ENCODE peak calls at places on chromosome 10, in nine cellular contexts. P is mammary epithelial cell; R is mucosa of descending colon; F is posterior cingulate gyrus; S is neuronal stem cell; E is psoas muscle; Q is neural progenitor cell; Y is activated naive CD4-positive, alpha-beta T cell treated with Interleukin-2 at 50 U/mL for 16 hours; I is fibroblast of the aortic adventitia. V is an unnamed sample.

GRCh38 chr10:73857446-73857845 is 16.9 kb downstream of the CAMK2G start:
- DNase-seq in P (peak), R (no peak), F (no peak), S (no peak), E (no peak), Q (no peak), Y (peak), I (no peak), V (no peak)

GRCh38 chr10:123885406-123886164 is 6.0 kb downstream of the CPXM2 start:
- DNase-seq in P (no peak), R (no peak), F (no peak), S (no peak), E (peak), Q (no peak), Y (no peak), I (peak), V (no peak)

GRCh38 chr10:120832106-120832505 is 19.1 kb upstream of the WDR11 start:
- DNase-seq in P (no peak), R (no peak), F (no peak), S (no peak), E (no peak), Q (no peak), Y (no peak), I (no peak), V (no peak)

GRCh38 chr10:105656880-105657279 is 1015.8 kb downstream of the SORCS3 start:
- DNase-seq in P (no peak), R (no peak), F (no peak), S (peak), E (no peak), Q (peak), Y (no peak), I (no peak), V (no peak)

GRCh38 chr10:101772895-101773761 is 2.8 kb downstream of the FGF8 start:
- DNase-seq in P (no peak), R (no peak), F (no peak), S (no peak), E (no peak), Q (peak), Y (no peak), I (no peak), V (no peak)

GRCh38 chr10:125084191-125085186 is 75.9 kb downstream of the CTBP2 start:
- DNase-seq in P (peak), R (peak), F (peak), S (no peak), E (peak), Q (no peak), Y (no peak), I (peak), V (peak)

GRCh38 chr10:22685926-22686325 is 28.5 kb downstream of the PIP4K2A start:
- DNase-seq in P (no peak), R (no peak), F (no peak), S (no peak), E (no peak), Q (no peak), Y (no peak), I (no peak), V (no peak)

GRCh38 chr10:17062493-17063487 is 66.8 kb downstream of the CUBN start:
- DNase-seq in P (peak), R (no peak), F (no peak), S (no peak), E (peak), Q (peak), Y (no peak), I (peak), V (peak)

GRCh38 chr10:113045155-113046055 is 95.4 kb downstream of the TCF7L2 start:
- DNase-seq in P (peak), R (no peak), F (no peak), S (no peak), E (no peak), Q (no peak), Y (no peak), I (peak), V (peak)

GRCh38 chr10:17643339-17643754 is 604 bp upstream of the STAM start:
- DNase-seq in P (peak), R (peak), F (peak), S (no peak), E (peak), Q (peak), Y (no peak), I (no peak), V (peak)

GRCh38 chr10:49431426-49431825 is 35.5 kb upstream of the DRGX start:
- DNase-seq in P (no peak), R (no peak), F (no peak), S (no peak), E (no peak), Q (no peak), Y (no peak), I (no peak), V (no peak)

GRCh38 chr10:814536-815302 is 116.8 kb downstream of the LARP4B start:
- DNase-seq in P (no peak), R (no peak), F (no peak), S (no peak), E (no peak), Q (no peak), Y (no peak), I (no peak), V (no peak)

GRCh38 chr10:62769574-62770242 is 34.8 kb upstream of the ADO start:
- DNase-seq in P (no peak), R (no peak), F (no peak), S (no peak), E (no peak), Q (no peak), Y (no peak), I (peak), V (no peak)

GRCh38 chr10:125101049-125101448 is 59.3 kb downstream of the CTBP2 start:
- DNase-seq in P (no peak), R (no peak), F (no peak), S (no peak), E (no peak), Q (no peak), Y (no peak), I (no peak), V (no peak)

GRCh38 chr10:11685787-11686218 is 56.4 kb upstream of the ECHDC3 start:
- DNase-seq in P (peak), R (peak), F (no peak), S (no peak), E (peak), Q (no peak), Y (no peak), I (no peak), V (no peak)

GRCh38 chr10:110918269-110918632 is 729 bp downstream of the BBIP1 start:
- DNase-seq in P (no peak), R (no peak), F (no peak), S (no peak), E (no peak), Q (peak), Y (peak), I (peak), V (peak)

GRCh38 chr10:121503587-121504051 is 94.6 kb downstream of the FGFR2 start:
- DNase-seq in P (no peak), R (no peak), F (no peak), S (no peak), E (no peak), Q (no peak), Y (no peak), I (no peak), V (no peak)

GRCh38 chr10:46232666-46233065 is 54.1 kb upstream of the ANTXRL start:
- DNase-seq in P (no peak), R (peak), F (no peak), S (no peak), E (no peak), Q (no peak), Y (peak), I (no peak), V (no peak)

GRCh38 chr10:124116771-124117510 is 23.5 kb upstream of the CHST15 start:
- DNase-seq in P (no peak), R (no peak), F (no peak), S (no peak), E (no peak), Q (no peak), Y (no peak), I (no peak), V (no peak)

GRCh38 chr10:103295391-103296044 is 18.6 kb downstream of the INA start:
- DNase-seq in P (peak), R (no peak), F (no peak), S (no peak), E (no peak), Q (no peak), Y (no peak), I (peak), V (no peak)

GRCh38 chr10:70605153-70605552 is 2.6 kb upstream of the PRF1 start:
- DNase-seq in P (no peak), R (no peak), F (no peak), S (no peak), E (no peak), Q (no peak), Y (no peak), I (no peak), V (no peak)

GRCh38 chr10:61592581-61592980 is 70.1 kb upstream of the CABCOCO1 start:
- DNase-seq in P (peak), R (peak), F (no peak), S (no peak), E (no peak), Q (peak), Y (no peak), I (peak), V (no peak)

GRCh38 chr10:572696-573095 is 116.8 kb downstream of the DIP2C start:
- DNase-seq in P (no peak), R (no peak), F (no peak), S (no peak), E (no peak), Q (no peak), Y (no peak), I (no peak), V (no peak)

GRCh38 chr10:124625831-124626238 is 118.3 kb downstream of the FAM53B start:
- DNase-seq in P (no peak), R (no peak), F (no peak), S (no peak), E (no peak), Q (no peak), Y (no peak), I (no peak), V (no peak)

GRCh38 chr10:130301026-130301892 is 165.1 kb downstream of the GLRX3 start:
- DNase-seq in P (no peak), R (peak), F (no peak), S (no peak), E (no peak), Q (no peak), Y (peak), I (peak), V (no peak)

GRCh38 chr10:88983206-88983605 is 7.4 kb upstream of the FAS start:
- DNase-seq in P (no peak), R (no peak), F (no peak), S (no peak), E (no peak), Q (no peak), Y (no peak), I (peak), V (no peak)

GRCh38 chr10:112804036-112804435 is 146.0 kb upstream of the TCF7L2 start:
- DNase-seq in P (no peak), R (peak), F (no peak), S (no peak), E (no peak), Q (peak), Y (no peak), I (no peak), V (no peak)

GRCh38 chr10:115483294-115483693 is 390.1 kb downstream of the ATRNL1 start:
- DNase-seq in P (no peak), R (no peak), F (no peak), S (no peak), E (no peak), Q (no peak), Y (no peak), I (no peak), V (no peak)

GRCh38 chr10:80500572-80501380 is 36.9 kb upstream of the SH2D4B start:
- DNase-seq in P (no peak), R (no peak), F (no peak), S (no peak), E (peak), Q (no peak), Y (peak), I (peak), V (no peak)

GRCh38 chr10:119347181-119347974 is 140.0 kb downstream of the GRK5 start:
- DNase-seq in P (no peak), R (no peak), F (no peak), S (no peak), E (no peak), Q (no peak), Y (no peak), I (no peak), V (no peak)